ENCODE peak calls at places on chromosomes 12 and 14, in nine cellular contexts. E is RWPE2; N is DND-41; R is body of pancreas; G is PC-9; S is fibroblast of lung; B is CD4-positive, alpha-beta memory T cell; Q is upper lobe of right lung; P is kidney epithelial cell. O is an unnamed sample.
A peak's percentile ranks its signal among the peaks of the same experiment; 100 is the strongest.

GRCh38 chr12:108930155-108930554 is 50.3 kb downstream of the DAO start:
- DNase-seq in E (no peak), N (no peak), R (no peak), G (no peak), S (no peak), B (no peak), Q (no peak), P (no peak), O (no peak)

GRCh38 chr12:45407188-45407850 is 191.4 kb downstream of the ANO6 start:
- DNase-seq in E (no peak), N (no peak), R (peak; percentile 59), G (no peak), S (peak; percentile 58), B (no peak), Q (no peak), P (no peak), O (no peak)

GRCh38 chr12:48968467-48968866 is 3.1 kb downstream of the WNT10B start:
- DNase-seq in E (no peak), N (no peak), R (no peak), G (no peak), S (no peak), B (no peak), Q (no peak), P (no peak), O (no peak)

GRCh38 chr12:15590180-15590826 is 198.9 kb downstream of the EPS8 start:
- DNase-seq in E (no peak), N (peak; percentile 60), R (peak; percentile 52), G (peak; percentile 55), S (peak; percentile 51), B (peak; percentile 66), Q (no peak), P (no peak), O (peak; percentile 54)

GRCh38 chr12:123085730-123086487 is 65.0 kb downstream of the PITPNM2 start:
- DNase-seq in E (peak; percentile 88), N (no peak), R (peak; percentile 39), G (peak; percentile 81), S (peak; percentile 55), B (no peak), Q (no peak), P (peak; percentile 47), O (no peak)

GRCh38 chr12:69688021-69688420 is 11.1 kb downstream of the BEST3 start:
- DNase-seq in E (no peak), N (no peak), R (no peak), G (peak; percentile 39), S (peak; percentile 61), B (no peak), Q (no peak), P (peak; percentile 45), O (no peak)

GRCh38 chr14:70906785-70907171 is 481 bp upstream of the PCNX1 start:
- DNase-seq in E (no peak), N (no peak), R (no peak), G (no peak), S (no peak), B (no peak), Q (no peak), P (no peak), O (no peak)

GRCh38 chr14:74508292-74508731 is 14.7 kb downstream of the ISCA2 start:
- DNase-seq in E (peak; percentile 60), N (no peak), R (no peak), G (no peak), S (no peak), B (no peak), Q (peak; percentile 51), P (no peak), O (no peak)

GRCh38 chr12:98151984-98152383 is 363.4 kb upstream of the TMPO start:
- DNase-seq in E (no peak), N (no peak), R (no peak), G (no peak), S (no peak), B (no peak), Q (no peak), P (no peak), O (no peak)

GRCh38 chr14:86464386-86464785 is 934.4 kb downstream of the FLRT2 start:
- DNase-seq in E (no peak), N (no peak), R (no peak), G (no peak), S (no peak), B (no peak), Q (no peak), P (no peak), O (no peak)

GRCh38 chr14:75522224-75522764 is at the start of gene BATF:
- DNase-seq in E (no peak), N (peak; percentile 69), R (no peak), G (peak; percentile 74), S (no peak), B (peak; percentile 82), Q (peak; percentile 68), P (no peak), O (no peak)

GRCh38 chr14:92956961-92957360 is 34.0 kb downstream of the CHGA start:
- DNase-seq in E (no peak), N (no peak), R (no peak), G (no peak), S (no peak), B (no peak), Q (no peak), P (no peak), O (no peak)

GRCh38 chr14:92005019-92005418 is 34.8 kb downstream of the TRIP11 start:
- DNase-seq in E (no peak), N (no peak), R (no peak), G (no peak), S (no peak), B (peak; percentile 16), Q (no peak), P (no peak), O (no peak)

GRCh38 chr14:76957224-76957881 is 71.2 kb downstream of the IRF2BPL start:
- DNase-seq in E (no peak), N (peak; percentile 53), R (no peak), G (peak; percentile 44), S (no peak), B (peak; percentile 18), Q (no peak), P (no peak), O (no peak)

GRCh38 chr12:65334534-65334933 is 56.1 kb downstream of the MSRB3 start:
- DNase-seq in E (no peak), N (no peak), R (no peak), G (no peak), S (no peak), B (no peak), Q (no peak), P (no peak), O (no peak)

GRCh38 chr14:88321692-88322504 is 1.2 kb downstream of the KCNK10 start:
- DNase-seq in E (no peak), N (no peak), R (no peak), G (no peak), S (no peak), B (no peak), Q (no peak), P (no peak), O (no peak)

DNA sequence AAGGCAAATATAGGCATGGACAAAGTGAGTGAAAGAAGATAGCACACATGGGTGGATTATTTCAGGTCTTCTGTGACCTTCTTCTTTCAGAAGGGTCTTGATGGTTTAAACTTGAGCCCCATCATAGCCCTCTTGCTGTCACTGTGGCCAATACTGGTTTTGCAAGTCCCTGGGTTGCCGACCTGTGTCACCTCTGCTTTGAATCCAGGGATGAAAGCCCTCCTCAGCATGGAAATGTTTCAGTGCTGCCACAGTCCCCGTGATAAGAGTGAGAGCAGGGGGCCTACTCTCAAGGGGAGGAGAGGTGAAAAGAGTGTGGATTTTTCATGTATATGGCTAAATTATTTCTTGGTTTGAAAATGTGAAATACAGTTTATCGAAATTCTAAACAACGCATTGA is 30.2 kb upstream of the ATF1 start:
- DNase-seq in E (no peak), N (no peak), R (no peak), G (no peak), S (no peak), B (no peak), Q (no peak), P (no peak), O (no peak)
- H3K36me3 ChIP-seq in E (peaks cover 74% of the 10 kb centered on the region), N (peaks cover 82% of the 10 kb centered on the region), R (peaks cover 6% of the 10 kb centered on the region), G (peaks cover 33% of the 10 kb centered on the region), S (no peaks in the 10 kb centered on the region), B (peaks cover 36% of the 10 kb centered on the region), Q (peaks cover 100% of the 10 kb centered on the region), P (no peaks in the 10 kb centered on the region), O (peaks cover 100% of the 10 kb centered on the region)

DNA sequence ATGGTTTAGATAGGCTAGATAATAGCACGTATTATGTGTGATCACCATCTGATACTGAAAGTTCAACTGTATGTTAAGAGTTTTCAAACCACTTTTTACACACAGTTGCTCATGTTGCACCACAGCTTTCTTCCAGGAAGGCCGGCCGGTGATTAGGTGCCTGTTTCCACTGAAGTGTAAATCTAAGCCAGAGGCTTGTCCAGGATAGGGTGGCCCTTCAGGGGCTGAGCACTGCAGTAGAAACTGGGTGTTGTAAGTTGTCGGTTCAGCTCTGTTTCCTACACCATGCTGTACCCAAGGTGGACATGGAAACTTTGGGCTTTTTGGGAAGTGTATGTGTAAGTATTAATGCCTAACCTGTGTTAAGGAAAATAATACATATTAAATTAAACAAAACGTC is 30.7 kb downstream of the TDP1 start:
- DNase-seq in E (no peak), N (no peak), R (no peak), G (no peak), S (no peak), B (no peak), Q (no peak), P (no peak), O (no peak)
- H3K36me3 ChIP-seq in E (peaks cover 91% of the 10 kb centered on the region), N (peaks cover 90% of the 10 kb centered on the region), R (no peaks in the 10 kb centered on the region), G (no peaks in the 10 kb centered on the region), S (peaks cover under 1% of the 10 kb centered on the region), B (peaks cover 46% of the 10 kb centered on the region), Q (peaks cover 26% of the 10 kb centered on the region), P (peaks cover 2% of the 10 kb centered on the region), O (peaks cover 99% of the 10 kb centered on the region)

DNA sequence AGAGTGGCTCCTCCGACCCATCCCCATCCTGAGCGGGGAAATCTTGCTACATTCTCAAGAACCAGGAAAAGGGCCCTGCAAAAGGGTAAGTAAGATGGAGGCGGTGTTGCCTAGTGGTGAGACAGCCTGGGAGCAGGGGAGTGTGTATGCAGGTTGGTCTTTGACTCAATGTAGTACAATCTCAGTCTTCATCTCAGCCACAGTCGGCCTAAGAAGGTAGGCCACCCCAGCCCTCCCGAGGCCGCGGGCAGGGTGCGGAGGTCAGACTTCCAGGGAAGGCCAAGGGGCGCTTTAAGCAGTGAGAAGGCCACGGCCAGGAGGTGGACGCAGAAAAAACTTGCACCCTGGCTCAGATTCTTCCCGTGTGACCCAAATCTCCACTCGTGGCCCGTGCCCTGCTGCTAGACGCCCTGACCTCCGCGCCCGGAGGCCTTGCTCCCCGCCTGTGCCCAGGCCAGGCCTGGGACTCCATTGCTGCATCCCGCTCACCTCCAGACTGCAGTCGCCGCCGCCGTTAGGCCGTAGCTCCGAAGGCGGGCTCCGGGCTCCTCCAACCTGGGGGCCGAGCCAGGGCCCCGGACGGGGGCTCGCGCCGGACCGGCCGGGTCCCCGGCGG is 435 bp downstream of the FOXM1 start:
- DNase-seq in E (no peak), N (peak; percentile 57), R (no peak), G (no peak), S (peak; percentile 29), B (no peak), Q (no peak), P (no peak), O (no peak)
- H3K36me3 ChIP-seq in E (peaks cover 68% of the 10 kb centered on the region), N (peaks cover 64% of the 10 kb centered on the region), R (no peaks in the 10 kb centered on the region), G (peaks cover 27% of the 10 kb centered on the region), S (peaks cover 2% of the 10 kb centered on the region), B (no peaks in the 10 kb centered on the region), Q (no peaks in the 10 kb centered on the region), P (no peaks in the 10 kb centered on the region), O (no peaks in the 10 kb centered on the region)

DNA sequence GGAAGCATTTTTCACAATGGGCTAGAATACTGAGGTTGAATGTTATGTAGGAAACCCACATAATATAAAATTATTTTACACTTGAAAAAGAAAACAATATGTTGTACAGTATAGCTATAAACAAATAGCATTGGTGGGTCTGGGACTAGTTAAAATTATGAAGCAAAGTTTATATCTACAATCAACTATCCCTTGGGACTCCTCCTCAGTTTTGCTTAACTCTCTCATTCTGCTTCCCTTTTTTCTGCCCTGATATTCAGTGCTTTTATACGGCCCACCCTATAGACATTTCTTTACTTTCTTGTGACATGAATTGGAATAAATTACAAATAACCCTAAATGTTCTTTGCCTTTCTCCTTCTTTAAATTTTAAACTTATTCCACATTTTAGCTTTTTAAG is 300.5 kb downstream of the FBXL14 start:
- DNase-seq in E (no peak), N (no peak), R (no peak), G (no peak), S (no peak), B (no peak), Q (no peak), P (no peak), O (no peak)
- H3K36me3 ChIP-seq in E (peaks cover 35% of the 10 kb centered on the region), N (peaks cover 7% of the 10 kb centered on the region), R (no peaks in the 10 kb centered on the region), G (no peaks in the 10 kb centered on the region), S (no peaks in the 10 kb centered on the region), B (peaks cover 7% of the 10 kb centered on the region), Q (no peaks in the 10 kb centered on the region), P (no peaks in the 10 kb centered on the region), O (no peaks in the 10 kb centered on the region)

O was measured in heart right ventricle.